ENCODE peak calls at places on chromosomes 4 and X, in six cellular contexts. One of them, this sample, is unnamed.

GRCh38 chrX:7746861-7747260 is 96.1 kb upstream of the VCX start:
- DNase-seq in SK-N-SH: no peak
- DNase-seq in HepG2: no peak
- DNase-seq in GM12878: no peak
- DNase-seq in K562: no peak
- DNase-seq in H1: no peak
- DNase-seq in this sample: no peak

GRCh38 chrX:111467896-111468295 is 43.5 kb upstream of the SERTM2 start:
- DNase-seq in SK-N-SH: no peak
- DNase-seq in HepG2: no peak
- DNase-seq in GM12878: no peak
- DNase-seq in K562: no peak
- DNase-seq in H1: no peak
- DNase-seq in this sample: no peak

GRCh38 chr4:37244583-37245390 is at the start of gene NWD2:
- DNase-seq in SK-N-SH: peak; percentile 38
- DNase-seq in HepG2: no peak
- DNase-seq in GM12878: no peak
- DNase-seq in K562: no peak
- DNase-seq in H1: peak; percentile 78
- DNase-seq in this sample: peak; percentile 12

GRCh38 chr4:73815145-73815544 is 21.3 kb upstream of the CXCL6 start:
- DNase-seq in SK-N-SH: no peak
- DNase-seq in HepG2: no peak
- DNase-seq in GM12878: no peak
- DNase-seq in K562: no peak
- DNase-seq in H1: no peak
- DNase-seq in this sample: peak; percentile 31

GRCh38 chr4:93659629-93660028 is 168.9 kb upstream of the ATOH1 start:
- DNase-seq in SK-N-SH: no peak
- DNase-seq in HepG2: no peak
- DNase-seq in GM12878: no peak
- DNase-seq in K562: no peak
- DNase-seq in H1: no peak
- DNase-seq in this sample: no peak

GRCh38 chr4:154001187-154001586 is 212.3 kb upstream of the SFRP2 start:
- DNase-seq in SK-N-SH: no peak
- DNase-seq in HepG2: no peak
- DNase-seq in GM12878: no peak
- DNase-seq in K562: no peak
- DNase-seq in H1: no peak
- DNase-seq in this sample: no peak

GRCh38 chr4:77579406-77580076 is 26.1 kb upstream of the CXCL13 start:
- DNase-seq in SK-N-SH: no peak
- DNase-seq in HepG2: no peak
- DNase-seq in GM12878: no peak
- DNase-seq in K562: no peak
- DNase-seq in H1: no peak
- DNase-seq in this sample: no peak

GRCh38 chr4:4831266-4831665 is 28.2 kb upstream of the MSX1 start:
- DNase-seq in SK-N-SH: no peak
- DNase-seq in HepG2: no peak
- DNase-seq in GM12878: no peak
- DNase-seq in K562: no peak
- DNase-seq in H1: no peak
- DNase-seq in this sample: no peak

GRCh38 chr4:112031712-112032328 is 113.4 kb upstream of the FAM241A start:
- DNase-seq in SK-N-SH: peak; percentile 36
- DNase-seq in HepG2: peak; percentile 25
- DNase-seq in GM12878: peak; percentile 13
- DNase-seq in K562: peak; percentile 40
- DNase-seq in H1: no peak
- DNase-seq in this sample: peak; percentile 9

GRCh38 chrX:22109442-22109841 is 77.3 kb downstream of the PHEX start:
- DNase-seq in SK-N-SH: no peak
- DNase-seq in HepG2: no peak
- DNase-seq in GM12878: no peak
- DNase-seq in K562: no peak
- DNase-seq in H1: no peak
- DNase-seq in this sample: no peak

GRCh38 chr4:1971456-1972200 is 37.1 kb downstream of the NELFA start:
- DNase-seq in SK-N-SH: no peak
- DNase-seq in HepG2: no peak
- DNase-seq in GM12878: no peak
- DNase-seq in K562: no peak
- DNase-seq in H1: no peak
- DNase-seq in this sample: no peak

GRCh38 chr4:40559585-40560465 is 69.8 kb downstream of the RBM47 start:
- DNase-seq in SK-N-SH: no peak
- DNase-seq in HepG2: no peak
- DNase-seq in GM12878: peak; percentile 64
- DNase-seq in K562: no peak
- DNase-seq in H1: no peak
- DNase-seq in this sample: no peak
- TF ChIP-seq GABPA in SK-N-SH: no peak
- TF ChIP-seq GABPA in HepG2: no peak
- TF ChIP-seq GABPA in GM12878: no peak
- TF ChIP-seq GABPA in K562: no peak
- TF ChIP-seq GABPA in H1: no peak
- TF ChIP-seq GABPA in this sample: no peak

DNA sequence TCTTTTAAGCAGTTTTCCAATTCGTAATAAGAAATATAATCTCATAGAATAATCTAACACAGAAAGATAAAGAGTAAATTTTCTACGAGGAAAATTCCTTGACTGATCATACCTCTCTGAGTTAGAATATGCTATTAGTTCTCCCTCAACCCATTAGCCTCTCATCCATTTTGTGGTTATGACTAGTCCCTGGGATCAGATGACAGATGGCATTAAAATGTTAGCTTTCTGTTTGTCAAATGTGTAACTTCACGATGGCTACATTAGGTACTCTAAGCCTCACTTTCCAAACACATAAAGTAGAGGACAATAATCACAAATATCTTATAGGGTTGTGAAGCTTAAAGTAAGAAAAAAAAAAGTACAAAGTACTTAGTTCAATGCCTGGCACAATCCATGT is 112.2 kb downstream of the ZAR1 start:
- DNase-seq in SK-N-SH: no peak
- DNase-seq in HepG2: no peak
- DNase-seq in GM12878: no peak
- DNase-seq in K562: no peak
- DNase-seq in H1: no peak
- DNase-seq in this sample: no peak
- TF ChIP-seq GABPA in SK-N-SH: no peak
- TF ChIP-seq GABPA in HepG2: no peak
- TF ChIP-seq GABPA in GM12878: no peak
- TF ChIP-seq GABPA in K562: no peak
- TF ChIP-seq GABPA in H1: no peak
- TF ChIP-seq GABPA in this sample: no peak

DNA sequence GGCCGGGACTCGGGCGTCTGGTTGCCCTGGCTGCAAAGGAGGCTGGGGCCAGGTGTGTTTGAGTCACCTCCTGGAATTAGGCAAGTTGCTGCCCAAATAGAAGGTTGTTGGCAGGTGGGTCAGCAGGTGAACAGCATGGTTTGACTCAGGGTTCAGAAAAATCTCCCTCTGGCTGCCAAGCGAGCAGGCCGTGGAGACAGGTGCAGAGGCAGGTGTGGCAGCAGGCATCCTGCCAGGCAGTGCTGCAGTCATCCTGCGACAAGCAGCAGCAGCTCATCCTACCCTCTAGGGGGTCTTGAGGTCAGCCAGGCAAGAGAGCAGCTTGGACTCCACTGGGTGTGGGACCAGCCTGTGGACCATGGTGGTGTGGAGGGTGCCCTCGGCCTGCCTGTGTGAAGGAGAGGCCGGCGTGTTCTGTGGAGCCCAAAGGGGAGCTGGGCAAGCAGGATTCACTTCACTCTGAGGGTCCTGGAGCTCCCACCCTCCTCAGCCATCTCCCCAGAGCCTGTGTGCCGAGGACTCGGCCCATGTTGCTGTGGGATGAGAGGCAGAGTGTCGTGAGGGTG is 8.2 kb downstream of the MSANTD1 start:
- DNase-seq in SK-N-SH: no peak
- DNase-seq in HepG2: no peak
- DNase-seq in GM12878: no peak
- DNase-seq in K562: no peak
- DNase-seq in H1: peak; percentile 39
- DNase-seq in this sample: no peak
- TF ChIP-seq GABPA in SK-N-SH: no peak
- TF ChIP-seq GABPA in HepG2: no peak
- TF ChIP-seq GABPA in GM12878: no peak
- TF ChIP-seq GABPA in K562: no peak
- TF ChIP-seq GABPA in H1: no peak
- TF ChIP-seq GABPA in this sample: no peak

GRCh38 chr4:132513491-132513890 is 635.6 kb upstream of the PCDH10 start:
- DNase-seq in SK-N-SH: no peak
- DNase-seq in HepG2: no peak
- DNase-seq in GM12878: no peak
- DNase-seq in K562: no peak
- DNase-seq in H1: no peak
- DNase-seq in this sample: no peak
- TF ChIP-seq GABPA in SK-N-SH: no peak
- TF ChIP-seq GABPA in HepG2: no peak
- TF ChIP-seq GABPA in GM12878: no peak
- TF ChIP-seq GABPA in K562: no peak
- TF ChIP-seq GABPA in H1: no peak
- TF ChIP-seq GABPA in this sample: no peak

GRCh38 chr4:184193556-184194525 is 23.8 kb downstream of the ENPP6 start:
- DNase-seq in SK-N-SH: no peak
- DNase-seq in HepG2: no peak
- DNase-seq in GM12878: no peak
- DNase-seq in K562: no peak
- DNase-seq in H1: no peak
- DNase-seq in this sample: no peak

GRCh38 chr4:184199780-184200179 is 17.9 kb downstream of the ENPP6 start:
- DNase-seq in SK-N-SH: no peak
- DNase-seq in HepG2: no peak
- DNase-seq in GM12878: no peak
- DNase-seq in K562: no peak
- DNase-seq in H1: no peak
- DNase-seq in this sample: no peak

GRCh38 chr4:184198190-184198589 is 19.5 kb downstream of the ENPP6 start:
- DNase-seq in SK-N-SH: no peak
- DNase-seq in HepG2: no peak
- DNase-seq in GM12878: no peak
- DNase-seq in K562: no peak
- DNase-seq in H1: no peak
- DNase-seq in this sample: no peak

GRCh38 chr4:184192933-184193332 is 24.7 kb downstream of the ENPP6 start:
- DNase-seq in SK-N-SH: no peak
- DNase-seq in HepG2: no peak
- DNase-seq in GM12878: no peak
- DNase-seq in K562: no peak
- DNase-seq in H1: no peak
- DNase-seq in this sample: no peak

GRCh38 chr4:184196730-184197355 is 20.8 kb downstream of the ENPP6 start:
- DNase-seq in SK-N-SH: no peak
- DNase-seq in HepG2: no peak
- DNase-seq in GM12878: no peak
- DNase-seq in K562: no peak
- DNase-seq in H1: no peak
- DNase-seq in this sample: no peak
- TF ChIP-seq GABPA in SK-N-SH: no peak
- TF ChIP-seq GABPA in HepG2: no peak
- TF ChIP-seq GABPA in GM12878: no peak
- TF ChIP-seq GABPA in K562: no peak
- TF ChIP-seq GABPA in H1: no peak
- TF ChIP-seq GABPA in this sample: no peak

DNA sequence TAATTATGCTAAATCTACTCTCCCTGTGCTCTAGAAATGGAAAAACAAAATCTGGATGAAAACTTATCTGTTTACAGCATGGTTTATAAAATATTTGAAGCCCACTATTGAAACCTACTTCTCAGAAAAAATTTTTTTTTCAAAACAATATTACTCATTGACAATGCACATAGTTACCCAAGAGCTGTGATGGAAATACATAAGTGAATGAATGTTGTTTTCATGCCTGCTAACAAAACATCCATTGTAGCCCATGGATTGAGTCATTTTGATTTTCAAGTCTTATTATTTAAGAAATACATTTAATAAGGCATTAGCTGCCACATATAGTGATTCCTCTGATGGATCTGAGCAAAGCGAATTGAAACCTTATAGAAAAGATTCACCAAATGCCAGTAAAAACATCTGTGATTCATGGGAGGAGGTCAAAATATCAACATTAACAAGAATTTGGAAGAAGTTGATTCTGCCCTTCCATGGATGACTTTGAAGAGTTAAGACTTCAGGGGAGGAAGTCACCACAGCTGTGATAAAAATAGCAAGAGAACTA is 144.7 kb upstream of the HHIP start:
- DNase-seq in SK-N-SH: no peak
- DNase-seq in HepG2: no peak
- DNase-seq in GM12878: no peak
- DNase-seq in K562: no peak
- DNase-seq in H1: no peak
- DNase-seq in this sample: no peak
- TF ChIP-seq GABPA in SK-N-SH: no peak
- TF ChIP-seq GABPA in HepG2: no peak
- TF ChIP-seq GABPA in GM12878: no peak
- TF ChIP-seq GABPA in K562: no peak
- TF ChIP-seq GABPA in H1: no peak
- TF ChIP-seq GABPA in this sample: no peak

DNA sequence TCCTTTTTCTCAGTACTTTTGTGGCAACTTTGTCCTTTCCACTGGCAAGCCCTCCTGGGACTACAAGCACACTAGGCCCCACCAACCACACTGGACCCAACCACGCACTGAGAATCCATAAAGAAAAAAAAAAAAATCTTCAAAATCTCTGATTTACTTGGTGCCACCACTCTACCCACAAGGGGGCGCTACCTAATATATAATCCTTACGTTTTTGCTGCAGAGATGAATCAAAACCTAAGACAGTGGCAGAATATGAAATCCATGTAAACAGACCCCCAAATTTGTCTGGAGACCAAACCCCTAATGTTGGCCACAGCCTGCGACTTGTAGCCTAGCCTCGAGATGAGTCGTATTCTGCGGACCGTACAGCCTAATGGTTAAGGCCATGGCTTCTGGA is 63.5 kb upstream of the ARHGAP36 start:
- DNase-seq in SK-N-SH: peak; percentile 30
- DNase-seq in HepG2: no peak
- DNase-seq in GM12878: no peak
- DNase-seq in K562: peak; percentile 25
- DNase-seq in H1: peak; percentile 47
- DNase-seq in this sample: peak; percentile 3
- TF ChIP-seq GABPA in SK-N-SH: no peak
- TF ChIP-seq GABPA in HepG2: no peak
- TF ChIP-seq GABPA in GM12878: no peak
- TF ChIP-seq GABPA in K562: no peak
- TF ChIP-seq GABPA in H1: no peak
- TF ChIP-seq GABPA in this sample: no peak

This sample was measured in HL-60.